ENCODE peak calls at places on chromosomes 3 and 15, in eight cellular contexts. F is GM04503, U is Right ventricle myocardium superior, L is A549, P is H54, O is MG63, N is GM23338, D is ELF-1. Y is an unnamed sample.

GRCh38 chr3:151152626-151153025 is 50.4 kb downstream of the GPR171 start:
- DNase-seq in F (no peak), U (no peak), L (no peak), P (no peak), O (no peak), N (no peak), D (no peak), Y (no peak)

GRCh38 chr3:59271971-59272370 is 222.1 kb upstream of the CFAP20DC start:
- DNase-seq in F (no peak), U (no peak), L (no peak), P (no peak), O (no peak), N (no peak), D (no peak), Y (no peak)

GRCh38 chr15:42215854-42216829 is 8.0 kb upstream of the VPS39 start:
- DNase-seq in F (no peak), U (no peak), L (no peak), P (no peak), O (no peak), N (no peak), D (no peak), Y (peak)

GRCh38 chr15:37289109-37289765 is 188.9 kb upstream of the MEIS2 start:
- DNase-seq in F (no peak), U (no peak), L (peak), P (no peak), O (peak), N (peak), D (peak), Y (peak)

GRCh38 chr3:11734-12133 is 184.8 kb upstream of the CHL1 start:
- DNase-seq in F (no peak), U (peak), L (peak), P (no peak), O (no peak), N (peak), D (no peak), Y (no peak)

GRCh38 chr3:101117981-101118380 is 124.8 kb upstream of the ABI3BP start:
- DNase-seq in F (peak), U (no peak), L (no peak), P (no peak), O (no peak), N (no peak), D (no peak), Y (peak)

GRCh38 chr3:142973217-142974009 is 9.9 kb upstream of the PAQR9 start:
- DNase-seq in F (no peak), U (peak), L (no peak), P (no peak), O (no peak), N (no peak), D (no peak), Y (no peak)

GRCh38 chr3:162729686-162730085 is 1233.1 kb downstream of the OTOL1 start:
- DNase-seq in F (no peak), U (no peak), L (peak), P (no peak), O (no peak), N (no peak), D (no peak), Y (no peak)

GRCh38 chr3:73270839-73271483 is 209.5 kb downstream of the EBLN2 start:
- DNase-seq in F (peak), U (no peak), L (no peak), P (no peak), O (peak), N (no peak), D (no peak), Y (no peak)

GRCh38 chr15:60695713-60696522 is 217.0 kb upstream of the ICE2 start:
- DNase-seq in F (no peak), U (no peak), L (no peak), P (no peak), O (no peak), N (no peak), D (no peak), Y (no peak)

GRCh38 chr3:141181819-141182218 is 49.8 kb upstream of the PXYLP1 start:
- DNase-seq in F (no peak), U (no peak), L (no peak), P (no peak), O (no peak), N (no peak), D (no peak), Y (no peak)

Y was measured in mesendoderm.